ENCODE peak calls at places on chromosomes 1 and 21, in ten cellular contexts. O is amniotic stem cell; R is fibroblast of the conjunctiva; U is left cardiac atrium; X is heart left ventricle; C is NCI-H1417; D is GM19239; B is activated CD4-positive, CD25-positive, alpha-beta regulatory T cell; E is activated T-cell treated with anti-CD3 and anti-CD28 coated beads for 1 hour; A is NCI-H1930. T is an unnamed sample.

GRCh38 chr1:226457307-226457712 is 49.4 kb upstream of the PARP1 start:
- DNase-seq in O (no peak), R (no peak), U (no peak), X (no peak), C (no peak), D (no peak), B (no peak), E (peak), A (no peak), T (peak)

GRCh38 chr21:25831300-25831699 is 96.5 kb downstream of the GABPA start:
- DNase-seq in O (no peak), R (no peak), U (no peak), X (no peak), C (no peak), D (no peak), B (no peak), E (no peak), A (no peak), T (peak)

GRCh38 chr1:38789498-38790169 is 69.9 kb downstream of the RRAGC start:
- DNase-seq in O (no peak), R (no peak), U (no peak), X (no peak), C (peak), D (no peak), B (no peak), E (no peak), A (no peak), T (no peak)

GRCh38 chr1:108703939-108704338 is 8.8 kb upstream of the FNDC7 start:
- DNase-seq in O (no peak), R (no peak), U (no peak), X (no peak), C (no peak), D (no peak), B (no peak), E (no peak), A (no peak), T (peak)

GRCh38 chr1:245025525-245025924 is 129.3 kb upstream of the KIF26B start:
- DNase-seq in O (no peak), R (no peak), U (no peak), X (no peak), C (no peak), D (no peak), B (no peak), E (no peak), A (no peak), T (no peak)

GRCh38 chr1:228015276-228016180 is 8.7 kb downstream of the WNT3A start:
- DNase-seq in O (no peak), R (no peak), U (no peak), X (no peak), C (no peak), D (no peak), B (no peak), E (no peak), A (no peak), T (no peak)

GRCh38 chr1:183023146-183023600 is at the start of gene LAMC1:
- DNase-seq in O (peak), R (peak), U (peak), X (peak), C (peak), D (peak), B (no peak), E (no peak), A (peak), T (no peak)

GRCh38 chr1:96843601-96844000 is 122.0 kb downstream of the PTBP2 start:
- DNase-seq in O (no peak), R (no peak), U (no peak), X (no peak), C (no peak), D (no peak), B (no peak), E (no peak), A (no peak), T (no peak)

GRCh38 chr1:31244326-31244725 is 4.6 kb upstream of the NKAIN1 start:
- DNase-seq in O (no peak), R (no peak), U (no peak), X (no peak), C (no peak), D (no peak), B (no peak), E (no peak), A (no peak), T (no peak)

GRCh38 chr21:32958288-32958992 is 67.3 kb upstream of the OLIG2 start:
- DNase-seq in O (no peak), R (no peak), U (no peak), X (no peak), C (no peak), D (no peak), B (no peak), E (no peak), A (no peak), T (no peak)

T was measured in T-helper 2 cell treated with Interferon-gamma antibody and Interleukin-4, amounts not matched to agents 5 μg/mL and 100 μg/mL, for 36 hours.